ENCODE peak calls at places on chromosomes 4 and X, in seven cellular contexts. N is neural progenitor cell, F is Calu3, Q is fibroblast of the aortic adventitia, A is neural crest cell, O is psoas muscle, V is left ventricle myocardium inferior. B is an unnamed sample.

GRCh38 chr4:165308174-165308573 is 19.3 kb upstream of the MSMO1 start:
- DNase-seq in N (no peak), F (no peak), Q (peak; percentile 45), A (no peak), O (no peak), V (no peak), B (no peak)

GRCh38 chr4:134762053-134762452 is 560.5 kb upstream of the PABPC4L start:
- DNase-seq in N (no peak), F (no peak), Q (no peak), A (no peak), O (no peak), V (no peak), B (no peak)

GRCh38 chr4:5378002-5378401 is 326.7 kb downstream of the STK32B start:
- DNase-seq in N (peak; percentile 15), F (no peak), Q (no peak), A (peak; percentile 8), O (no peak), V (no peak), B (no peak)

GRCh38 chr4:186693159-186693815 is 30.4 kb downstream of the FAT1 start:
- DNase-seq in N (no peak), F (peak; percentile 64), Q (peak; percentile 95), A (no peak), O (peak; percentile 60), V (peak; percentile 45), B (no peak)

GRCh38 chrX:103629295-103630170 is 758 bp downstream of the TCEAL1 start:
- DNase-seq in N (peak; percentile 85), F (peak; percentile 65), Q (peak; percentile 65), A (peak; percentile 49), O (peak; percentile 65), V (peak; percentile 62), B (peak; percentile 60)

GRCh38 chr4:20017035-20017434 is 234.7 kb upstream of the SLIT2 start:
- DNase-seq in N (no peak), F (no peak), Q (peak; percentile 91), A (no peak), O (no peak), V (no peak), B (no peak)

GRCh38 chr4:18180122-18180521 is 158.6 kb upstream of the LCORL start:
- DNase-seq in N (no peak), F (no peak), Q (no peak), A (no peak), O (no peak), V (no peak), B (no peak)

GRCh38 chr4:85725727-85726170 is 250.8 kb downstream of the ARHGAP24 start:
- DNase-seq in N (no peak), F (no peak), Q (peak; percentile 44), A (no peak), O (peak; percentile 44), V (peak; percentile 41), B (peak; percentile 69)

GRCh38 chr4:53490965-53491622 is 100.2 kb downstream of the LNX1 start:
- DNase-seq in N (peak; percentile 49), F (peak; percentile 22), Q (peak; percentile 98), A (no peak), O (no peak), V (no peak), B (no peak)

DNA sequence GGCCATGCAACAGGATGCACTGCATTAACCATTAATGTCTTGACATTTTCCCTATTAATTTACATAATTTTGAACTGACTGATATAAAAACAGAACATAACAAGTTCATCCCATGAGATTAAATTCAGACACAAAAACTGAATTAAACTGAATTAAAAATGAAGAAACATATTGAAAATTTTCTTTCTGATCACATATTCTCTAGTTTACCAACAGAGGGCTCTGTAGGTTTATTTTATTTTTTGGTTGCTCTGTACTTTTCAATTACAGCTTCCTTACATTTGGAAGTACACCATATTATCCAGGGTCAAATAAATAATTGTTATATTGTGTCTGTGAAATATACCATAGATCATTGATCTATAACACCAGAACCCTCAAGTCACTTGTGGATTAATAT is 27.3 kb upstream of the CT83 start:
- DNase-seq in N (no peak), F (no peak), Q (peak; percentile 1), A (no peak), O (no peak), V (no peak), B (no peak)
- TF ChIP-seq CTCF in N (peak; percentile 55), F (peak; percentile 21), Q (peak; percentile 22), A (peak; percentile 76), O (peak; percentile 22), V (peak; percentile 36), B (peak; percentile 45)

DNA sequence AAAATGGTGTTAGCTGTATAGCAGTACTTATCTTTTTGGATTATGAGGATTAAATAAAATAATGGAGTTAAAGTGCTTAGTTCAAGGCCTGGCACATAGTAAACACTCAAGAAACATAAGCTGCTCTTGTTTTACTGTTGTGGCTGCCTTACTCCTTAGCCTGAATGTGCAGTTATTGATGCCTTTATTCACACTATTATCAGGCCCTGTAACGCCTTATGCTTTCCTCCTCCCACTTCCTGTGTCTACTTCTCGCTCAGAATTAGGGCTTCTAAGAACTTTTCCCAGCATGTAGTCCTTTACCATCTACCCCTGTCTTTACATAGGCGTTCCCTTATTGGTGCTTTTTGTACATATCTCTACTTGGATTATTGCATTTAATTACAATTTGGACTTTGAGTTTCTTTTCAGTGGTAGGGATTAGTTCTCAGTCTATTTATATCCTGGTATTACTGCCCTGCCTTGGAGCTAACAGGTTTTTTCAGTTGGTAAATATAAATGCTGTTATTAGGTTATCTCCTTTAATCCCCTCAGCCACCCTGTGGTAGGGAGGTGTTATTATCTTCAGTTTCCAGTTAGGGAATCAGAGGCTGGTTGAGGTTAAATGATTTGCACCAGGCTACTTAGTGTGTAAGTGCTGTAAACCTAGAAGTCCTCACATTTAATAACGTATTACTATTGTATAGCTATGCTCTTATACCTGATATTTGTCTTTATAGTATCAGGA is 83.9 kb downstream of the RBPJ start:
- DNase-seq in N (no peak), F (no peak), Q (no peak), A (no peak), O (no peak), V (no peak), B (no peak)
- TF ChIP-seq CTCF in N (peak; percentile 10), F (no peak), Q (peak; percentile 9), A (peak; percentile 44), O (peak; percentile 25), V (peak; percentile 23), B (no peak)

DNA sequence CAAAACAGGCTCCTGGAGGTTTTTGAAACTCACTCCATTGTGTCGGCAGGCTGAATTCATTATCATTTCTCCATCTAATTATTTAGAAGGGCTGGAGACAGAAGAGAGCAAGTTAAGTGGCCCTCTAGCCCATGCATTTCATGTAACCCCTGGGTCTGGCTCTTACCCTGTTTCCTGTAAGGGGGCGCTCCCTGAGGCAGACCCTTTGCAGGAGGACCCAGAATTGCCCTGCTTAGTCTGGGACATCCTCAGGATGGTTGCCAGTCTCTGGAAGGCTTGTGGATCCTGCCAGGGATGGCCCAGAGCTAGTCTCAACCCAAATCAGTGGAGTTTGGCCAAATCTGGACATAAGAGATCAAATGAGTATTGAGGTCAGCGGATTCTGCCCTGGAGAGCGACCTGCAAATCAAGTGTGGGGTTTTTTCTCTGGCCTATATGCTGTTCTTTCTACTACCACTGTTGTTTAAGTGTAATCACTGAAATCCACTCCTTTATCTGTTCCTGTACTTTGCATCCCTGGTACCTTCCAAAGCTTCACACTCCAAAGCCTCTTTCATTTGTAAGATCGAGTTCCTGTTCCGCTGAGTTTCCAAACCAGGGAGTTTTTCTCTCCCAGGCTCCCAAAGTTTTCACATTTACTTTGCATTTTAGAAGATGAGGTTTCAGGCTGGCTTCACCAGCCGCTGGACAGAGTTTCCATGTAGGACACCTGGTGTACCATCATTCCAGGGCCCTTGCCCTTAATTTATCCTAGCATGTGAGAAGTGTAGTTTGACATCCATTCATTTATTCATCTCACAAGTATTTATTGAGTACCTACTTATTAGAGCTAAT is 6.3 kb downstream of the KLF3 start:
- DNase-seq in N (peak; percentile 46), F (no peak), Q (no peak), A (no peak), O (no peak), V (no peak), B (no peak)
- TF ChIP-seq CTCF in N (peak; percentile 28), F (no peak), Q (no peak), A (no peak), O (no peak), V (no peak), B (no peak)

DNA sequence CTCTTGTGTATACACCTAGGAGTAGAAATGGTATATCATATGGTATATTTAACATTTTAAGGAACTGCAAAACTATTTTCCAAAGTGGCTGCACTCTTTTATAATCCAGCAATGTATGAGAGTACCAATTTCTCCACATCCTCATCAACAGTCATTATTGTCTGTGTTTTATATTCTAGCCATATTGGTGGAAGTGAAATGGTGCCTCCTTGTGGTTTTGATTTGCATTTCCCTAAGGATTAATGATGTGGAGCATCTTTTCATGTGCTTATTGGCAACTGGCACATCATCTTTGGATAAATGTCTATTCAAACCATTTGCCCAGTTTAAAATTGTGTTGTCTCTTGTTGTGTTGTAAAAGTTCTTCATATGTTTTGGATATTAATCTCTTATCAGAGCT is 9.6 kb downstream of the BMP15 start:
- DNase-seq in N (peak; percentile 22), F (peak; percentile 10), Q (peak; percentile 3), A (no peak), O (no peak), V (no peak), B (no peak)
- TF ChIP-seq CTCF in N (peak; percentile 54), F (no peak), Q (peak; percentile 22), A (peak; percentile 60), O (peak; percentile 14), V (peak; percentile 49), B (peak; percentile 38)

GRCh38 chr4:159016527-159017137 is 86.2 kb upstream of the RAPGEF2 start:
- DNase-seq in N (peak; percentile 85), F (no peak), Q (no peak), A (peak; percentile 1), O (no peak), V (no peak), B (no peak)
- TF ChIP-seq CTCF in N (peak; percentile 27), F (no peak), Q (no peak), A (no peak), O (no peak), V (no peak), B (peak; percentile 22)

GRCh38 chrX:30196322-30196721 is 19.0 kb upstream of the MAGEB2 start:
- DNase-seq in N (peak; percentile 13), F (no peak), Q (peak; percentile 1), A (no peak), O (no peak), V (no peak), B (no peak)
- TF ChIP-seq CTCF in N (peak; percentile 46), F (no peak), Q (peak; percentile 15), A (peak; percentile 58), O (no peak), V (no peak), B (no peak)

GRCh38 chrX:68868316-68868715 is 39.5 kb downstream of the EFNB1 start:
- DNase-seq in N (no peak), F (no peak), Q (no peak), A (no peak), O (no peak), V (no peak), B (no peak)

GRCh38 chrX:68872171-68872570 is 43.4 kb downstream of the EFNB1 start:
- DNase-seq in N (peak; percentile 8), F (no peak), Q (no peak), A (no peak), O (no peak), V (no peak), B (no peak)

GRCh38 chrX:68867458-68868166 is 38.8 kb downstream of the EFNB1 start:
- DNase-seq in N (no peak), F (no peak), Q (no peak), A (no peak), O (no peak), V (peak; percentile 23), B (no peak)

GRCh38 chrX:68870357-68870756 is 41.5 kb downstream of the EFNB1 start:
- DNase-seq in N (no peak), F (no peak), Q (no peak), A (no peak), O (no peak), V (no peak), B (no peak)

GRCh38 chrX:68868902-68869800 is 40.3 kb downstream of the EFNB1 start:
- DNase-seq in N (no peak), F (no peak), Q (no peak), A (no peak), O (no peak), V (no peak), B (no peak)
- TF ChIP-seq CTCF in N (no peak), F (no peak), Q (no peak), A (no peak), O (no peak), V (no peak), B (no peak)